ENCODE peak calls at places on chromosomes 13 and 19, in six cellular contexts. E, B, A, I, M and G are unnamed samples.

GRCh38 chr19:42121666-42122069 is 10.6 kb downstream of the POU2F2 start:
- DNase-seq in E (peak; percentile 79), B (no peak), A (no peak), I (peak; percentile 78), M (no peak), G (peak; percentile 84)

GRCh38 chr13:46609726-46610125 is 56.8 kb downstream of the LRCH1 start:
- DNase-seq in E (no peak), B (no peak), A (no peak), I (no peak), M (no peak), G (no peak)

GRCh38 chr19:39846678-39847486 is 703 bp upstream of the FBL start:
- DNase-seq in E (no peak), B (peak; percentile 44), A (no peak), I (peak; percentile 5), M (no peak), G (no peak)

GRCh38 chr19:13012690-13013608 is 17.7 kb downstream of the NFIX start:
- DNase-seq in E (no peak), B (peak; percentile 50), A (no peak), I (no peak), M (no peak), G (peak; percentile 30)

GRCh38 chr19:55447421-55448174 is 4.5 kb upstream of the SHISA7 start:
- DNase-seq in E (no peak), B (no peak), A (no peak), I (no peak), M (no peak), G (peak; percentile 57)

GRCh38 chr13:50457430-50458393 is 385.8 kb downstream of the DLEU7 start:
- DNase-seq in E (no peak), B (no peak), A (no peak), I (no peak), M (no peak), G (no peak)

GRCh38 chr13:82356667-82357066 is 1525.6 kb downstream of the SLITRK1 start:
- DNase-seq in E (no peak), B (no peak), A (no peak), I (no peak), M (no peak), G (peak; percentile 2)

GRCh38 chr13:62473190-62473943 is 1057.7 kb upstream of the PCDH20 start:
- DNase-seq in E (no peak), B (no peak), A (no peak), I (no peak), M (no peak), G (no peak)

GRCh38 chr19:10259162-10259905 is 7.3 kb downstream of the MRPL4 start:
- DNase-seq in E (peak; percentile 79), B (peak; percentile 93), A (peak; percentile 93), I (peak; percentile 89), M (peak; percentile 87), G (peak; percentile 78)

DNA sequence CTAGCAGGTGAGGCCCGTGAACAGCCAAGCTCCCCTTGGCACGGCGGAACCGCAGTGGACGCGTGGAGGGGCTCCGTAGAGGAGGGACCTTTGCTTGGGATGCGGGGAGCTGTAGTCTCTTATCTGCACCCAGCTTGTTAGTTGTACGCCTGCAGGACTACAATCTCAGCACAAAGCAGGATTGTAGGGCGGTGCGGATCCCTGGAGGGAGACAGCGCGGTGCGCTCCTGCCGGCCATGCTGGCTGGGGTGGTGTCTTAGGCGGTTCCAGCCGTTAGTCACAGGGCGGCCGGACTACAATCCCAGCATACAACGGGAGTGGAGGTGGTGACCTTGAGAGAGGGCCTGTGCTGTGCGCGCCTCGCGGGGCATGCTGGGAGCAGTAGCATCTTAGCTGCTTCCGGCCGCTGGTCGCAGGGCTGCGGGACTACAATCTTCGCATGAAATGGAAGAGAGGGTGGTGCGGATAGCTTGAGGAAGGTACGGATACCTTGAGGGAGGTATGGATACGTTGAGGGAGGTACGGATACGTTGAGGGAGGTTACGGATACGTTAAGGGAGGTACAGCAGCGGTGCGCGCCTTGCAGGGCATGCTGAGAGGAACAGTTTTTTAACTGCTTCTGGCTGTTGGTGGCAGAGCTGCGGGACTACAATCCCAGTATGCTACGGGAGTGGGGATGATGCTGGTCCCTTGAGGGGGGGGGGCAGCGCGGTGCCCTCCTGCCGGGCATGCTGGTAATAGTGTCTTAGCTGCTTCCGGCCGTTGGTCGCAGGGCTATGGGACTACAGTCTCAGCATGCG is 1419.1 kb downstream of the UQCRFS1 start:
- DNase-seq in E (peak; percentile 95), B (peak; percentile 96), A (peak; percentile 78), I (peak; percentile 95), M (peak; percentile 91), G (peak; percentile 93)
- TF ChIP-seq CTCF in E (no peak), B (no peak), A (no peak), I (no peak), M (no peak), G (peak; percentile 4)

GRCh38 chr13:35826626-35827254 is 304.4 kb downstream of the DCLK1 start:
- DNase-seq in E (no peak), B (no peak), A (no peak), I (no peak), M (no peak), G (no peak)
- TF ChIP-seq CTCF in E (peak; percentile 58), B (no peak), A (no peak), I (peak; percentile 4), M (no peak), G (peak; percentile 53)

GRCh38 chr19:33861950-33862349 is 65.3 kb downstream of the KCTD15 start:
- DNase-seq in E (no peak), B (no peak), A (no peak), I (no peak), M (peak; percentile 28), G (no peak)
- TF ChIP-seq CTCF in E (no peak), B (no peak), A (no peak), I (no peak), M (no peak), G (no peak)

DNA sequence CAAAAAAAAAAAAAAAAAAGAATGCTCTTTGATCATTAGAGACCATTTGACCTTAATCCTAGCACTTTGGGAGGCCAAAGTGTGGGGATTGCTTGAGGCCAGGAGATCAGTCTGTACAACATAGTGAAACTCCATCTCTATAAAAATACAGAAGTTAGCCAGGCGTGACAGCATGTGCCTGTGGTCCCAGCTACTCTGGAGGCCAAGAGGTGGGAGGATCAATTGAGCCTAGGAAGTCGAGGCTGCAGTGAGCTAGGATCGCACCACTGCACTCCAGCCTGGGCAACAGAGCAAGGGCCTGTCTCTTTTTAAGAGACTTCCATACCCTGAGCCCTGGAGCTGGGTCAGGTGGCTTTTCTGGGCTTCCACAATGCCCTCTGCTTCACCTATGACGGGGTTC is 11.5 kb upstream of the COLGALT1 start:
- DNase-seq in E (no peak), B (no peak), A (no peak), I (no peak), M (no peak), G (no peak)
- TF ChIP-seq CTCF in E (no peak), B (no peak), A (no peak), I (no peak), M (no peak), G (no peak)